ENCODE peak calls at places on chromosomes 4 and X, in ten cellular contexts. One of them, this sample, is unnamed.

GRCh38 chrX:112819013-112819635 is 21.5 kb downstream of the AMOT start:
- DNase-seq in left lung: no peak
- DNase-seq in GM04504: peak
- DNase-seq in progenitor cell of endocrine pancreas: no peak
- DNase-seq in NCI-H510A treated with DMSO at 0.1 percent for 48 hours: no peak
- DNase-seq in naive B cell: no peak
- DNase-seq in psoas muscle: no peak
- DNase-seq in frontal cortex: no peak
- DNase-seq in hippocampal formation: no peak
- DNase-seq in left colon: no peak
- DNase-seq in this sample: no peak

GRCh38 chr4:174847801-174848427 is 18.9 kb upstream of the GLRA3 start:
- DNase-seq in left lung: no peak
- DNase-seq in hippocampal formation: no peak
- DNase-seq in naive B cell: no peak
- DNase-seq in NCI-H510A treated with DMSO at 0.1 percent for 48 hours: no peak
- DNase-seq in psoas muscle: no peak
- DNase-seq in GM04504: no peak
- DNase-seq in frontal cortex: no peak
- DNase-seq in left colon: no peak
- DNase-seq in progenitor cell of endocrine pancreas: no peak
- DNase-seq in this sample: no peak

GRCh38 chrX:19791562-19791961 is 95.8 kb downstream of the SH3KBP1 start:
- DNase-seq in naive B cell: no peak
- DNase-seq in hippocampal formation: no peak
- DNase-seq in left lung: no peak
- DNase-seq in progenitor cell of endocrine pancreas: no peak
- DNase-seq in GM04504: peak
- DNase-seq in frontal cortex: no peak
- DNase-seq in left colon: no peak
- DNase-seq in NCI-H510A treated with DMSO at 0.1 percent for 48 hours: no peak
- DNase-seq in psoas muscle: no peak
- DNase-seq in this sample: no peak

GRCh38 chr4:106422766-106423165 is 54.2 kb upstream of the GIMD1 start:
- DNase-seq in progenitor cell of endocrine pancreas: no peak
- DNase-seq in frontal cortex: no peak
- DNase-seq in left colon: no peak
- DNase-seq in psoas muscle: no peak
- DNase-seq in GM04504: no peak
- DNase-seq in naive B cell: no peak
- DNase-seq in left lung: no peak
- DNase-seq in hippocampal formation: no peak
- DNase-seq in NCI-H510A treated with DMSO at 0.1 percent for 48 hours: no peak
- DNase-seq in this sample: no peak

GRCh38 chr4:74098628-74098995 is 383 bp downstream of the CXCL2 start:
- DNase-seq in GM04504: no peak
- DNase-seq in left colon: peak
- DNase-seq in progenitor cell of endocrine pancreas: no peak
- DNase-seq in frontal cortex: no peak
- DNase-seq in naive B cell: peak
- DNase-seq in hippocampal formation: no peak
- DNase-seq in NCI-H510A treated with DMSO at 0.1 percent for 48 hours: no peak
- DNase-seq in left lung: peak
- DNase-seq in psoas muscle: no peak
- DNase-seq in this sample: no peak

GRCh38 chrX:106959897-106960296 is 39.7 kb downstream of the CLDN2 start:
- DNase-seq in left colon: no peak
- DNase-seq in hippocampal formation: no peak
- DNase-seq in NCI-H510A treated with DMSO at 0.1 percent for 48 hours: no peak
- DNase-seq in naive B cell: no peak
- DNase-seq in progenitor cell of endocrine pancreas: no peak
- DNase-seq in psoas muscle: no peak
- DNase-seq in frontal cortex: peak
- DNase-seq in left lung: no peak
- DNase-seq in GM04504: no peak
- DNase-seq in this sample: no peak

GRCh38 chr4:165355900-165356300 is 22.9 kb upstream of the CPE start:
- DNase-seq in naive B cell: no peak
- DNase-seq in hippocampal formation: peak
- DNase-seq in psoas muscle: no peak
- DNase-seq in progenitor cell of endocrine pancreas: no peak
- DNase-seq in frontal cortex: no peak
- DNase-seq in left lung: no peak
- DNase-seq in GM04504: no peak
- DNase-seq in left colon: peak
- DNase-seq in NCI-H510A treated with DMSO at 0.1 percent for 48 hours: peak
- DNase-seq in this sample: peak

GRCh38 chr4:66647915-66648314 is 897.4 kb downstream of the CENPC start:
- DNase-seq in progenitor cell of endocrine pancreas: no peak
- DNase-seq in naive B cell: no peak
- DNase-seq in hippocampal formation: no peak
- DNase-seq in frontal cortex: no peak
- DNase-seq in psoas muscle: no peak
- DNase-seq in left lung: no peak
- DNase-seq in left colon: no peak
- DNase-seq in GM04504: no peak
- DNase-seq in NCI-H510A treated with DMSO at 0.1 percent for 48 hours: no peak
- DNase-seq in this sample: no peak